ENCODE peak calls at places on chromosomes 3 and 15, in nine cellular contexts. K is GM23248; V is aorta; U is CD4-positive, CD25-positive, alpha-beta regulatory T cell; T is sigmoid colon; E is esophagus muscularis mucosa; Q is endodermal cell; P is right atrium auricular region; I is NT2/D1. J is an unnamed sample. For H3K36me3, the result is how much of the 10 kb centered on the place peaks cover.

GRCh38 chr15:40695469-40695910 is 516 bp downstream of the RAD51 start:
- DNase-seq in K (peak), V (no peak), U (peak), T (no peak), E (no peak), Q (no peak), P (no peak), I (no peak), J (no peak)

GRCh38 chr15:68479406-68479805 is 47.4 kb upstream of the ITGA11 start:
- DNase-seq in K (peak), V (peak), U (no peak), T (peak), E (peak), Q (no peak), P (peak), I (no peak), J (no peak)

GRCh38 chr15:73630796-73631471 is 2.3 kb downstream of the NPTN start:
- DNase-seq in K (peak), V (no peak), U (no peak), T (no peak), E (no peak), Q (no peak), P (no peak), I (no peak), J (no peak)

GRCh38 chr15:81754078-81754477 is 291.7 kb downstream of the MEX3B start:
- DNase-seq in K (no peak), V (no peak), U (no peak), T (no peak), E (no peak), Q (peak), P (no peak), I (no peak), J (no peak)

GRCh38 chr15:26873846-26874245 is 7.0 kb downstream of the GABRA5 start:
- DNase-seq in K (peak), V (no peak), U (no peak), T (no peak), E (peak), Q (no peak), P (no peak), I (no peak), J (no peak)

GRCh38 chr3:42638339-42638842 is 15.1 kb upstream of the ZBTB47 start:
- DNase-seq in K (peak), V (no peak), U (peak), T (no peak), E (no peak), Q (no peak), P (no peak), I (no peak), J (no peak)

GRCh38 chr3:163132111-163132510 is 1635.5 kb downstream of the OTOL1 start:
- DNase-seq in K (no peak), V (no peak), U (no peak), T (no peak), E (no peak), Q (no peak), P (no peak), I (no peak), J (no peak)

GRCh38 chr15:44738340-44738984 is 2.1 kb downstream of the TRIM69 start:
- DNase-seq in K (peak), V (no peak), U (peak), T (no peak), E (no peak), Q (no peak), P (no peak), I (no peak), J (no peak)

GRCh38 chr15:101255066-101255415 is 3.2 kb upstream of the CHSY1 start:
- DNase-seq in K (peak), V (no peak), U (peak), T (no peak), E (no peak), Q (peak), P (no peak), I (no peak), J (no peak)

GRCh38 chr3:117126460-117126859 is 416.9 kb downstream of the TUSC7 start:
- DNase-seq in K (no peak), V (no peak), U (no peak), T (no peak), E (no peak), Q (no peak), P (no peak), I (no peak), J (no peak)

GRCh38 chr3:114155370-114155821 is 23.5 kb downstream of the DRD3 start:
- DNase-seq in K (peak), V (no peak), U (peak), T (no peak), E (peak), Q (peak), P (no peak), I (peak), J (no peak)

GRCh38 chr3:192802957-192803899 is 75.9 kb upstream of the FGF12 start:
- DNase-seq in K (peak), V (no peak), U (peak), T (no peak), E (no peak), Q (no peak), P (no peak), I (peak), J (no peak)

GRCh38 chr15:75750261-75751050 is 37.8 kb upstream of the CSPG4 start:
- DNase-seq in K (no peak), V (peak), U (no peak), T (no peak), E (no peak), Q (peak), P (no peak), I (no peak), J (no peak)

GRCh38 chr15:60423540-60423939 is 25.8 kb upstream of the ANXA2 start:
- DNase-seq in K (peak), V (no peak), U (peak), T (no peak), E (no peak), Q (peak), P (no peak), I (peak), J (no peak)

GRCh38 chr3:126704494-126705214 is 614 bp downstream of the CHCHD6 start:
- DNase-seq in K (peak), V (no peak), U (no peak), T (no peak), E (peak), Q (peak), P (no peak), I (no peak), J (no peak)

GRCh38 chr3:100159564-100160153 is 45.4 kb upstream of the FILIP1L start:
- DNase-seq in K (peak), V (no peak), U (no peak), T (no peak), E (no peak), Q (no peak), P (no peak), I (no peak), J (no peak)

GRCh38 chr15:30992465-30992864 is 1.0 kb upstream of the MTMR10 start:
- DNase-seq in K (peak), V (no peak), U (no peak), T (no peak), E (no peak), Q (no peak), P (no peak), I (no peak), J (no peak)

GRCh38 chr3:24475945-24476344 is 18.7 kb downstream of the THRB start:
- DNase-seq in K (peak), V (no peak), U (no peak), T (no peak), E (no peak), Q (peak), P (no peak), I (no peak), J (no peak)

GRCh38 chr3:15204005-15204404 is 2.0 kb upstream of the CAPN7 start:
- DNase-seq in K (peak), V (no peak), U (no peak), T (peak), E (no peak), Q (no peak), P (no peak), I (no peak), J (no peak)

GRCh38 chr3:14640157-14640562 is 11.4 kb upstream of the CCDC174 start:
- DNase-seq in K (peak), V (no peak), U (no peak), T (no peak), E (no peak), Q (peak), P (no peak), I (no peak), J (no peak)

GRCh38 chr3:64157150-64158035 is 67.9 kb downstream of the PRICKLE2 start:
- DNase-seq in K (no peak), V (no peak), U (no peak), T (no peak), E (no peak), Q (no peak), P (no peak), I (no peak), J (no peak)

GRCh38 chr3:195849322-195850074 is 37.8 kb upstream of the MUC4 start:
- DNase-seq in K (no peak), V (no peak), U (peak), T (no peak), E (no peak), Q (no peak), P (no peak), I (no peak), J (no peak)

GRCh38 chr3:30399394-30400181 is 206.8 kb upstream of the TGFBR2 start:
- DNase-seq in K (no peak), V (no peak), U (no peak), T (no peak), E (no peak), Q (no peak), P (no peak), I (no peak), J (no peak)

GRCh38 chr3:100120022-100120421 is 5.7 kb upstream of the FILIP1L start:
- DNase-seq in K (no peak), V (no peak), U (no peak), T (no peak), E (no peak), Q (no peak), P (no peak), I (no peak), J (no peak)

GRCh38 chr3:156665296-156665695 is 9.1 kb upstream of the TIPARP start:
- DNase-seq in K (peak), V (no peak), U (no peak), T (no peak), E (no peak), Q (no peak), P (no peak), I (no peak), J (no peak)

GRCh38 chr15:70936326-70936725 is 43.7 kb downstream of the LRRC49 start:
- DNase-seq in K (peak), V (no peak), U (no peak), T (no peak), E (no peak), Q (no peak), P (no peak), I (no peak), J (no peak)

GRCh38 chr3:171393032-171393744 is 67.0 kb downstream of the TNIK start:
- DNase-seq in K (no peak), V (no peak), U (no peak), T (no peak), E (no peak), Q (no peak), P (no peak), I (peak), J (no peak)

GRCh38 chr3:181722156-181722555 is 10.4 kb downstream of the SOX2 start:
- DNase-seq in K (no peak), V (no peak), U (no peak), T (no peak), E (no peak), Q (no peak), P (no peak), I (no peak), J (peak)

GRCh38 chr3:142897807-142898206 is 8.9 kb upstream of the PCOLCE2 start:
- DNase-seq in K (no peak), V (no peak), U (no peak), T (no peak), E (no peak), Q (no peak), P (no peak), I (no peak), J (no peak)

GRCh38 chr3:126538316-126538715 is 14.4 kb downstream of the CHST13 start:
- DNase-seq in K (no peak), V (peak), U (no peak), T (peak), E (no peak), Q (no peak), P (no peak), I (no peak), J (no peak)

GRCh38 chr3:94076055-94076454 is 13.2 kb downstream of the NSUN3 start:
- DNase-seq in K (peak), V (no peak), U (no peak), T (no peak), E (no peak), Q (no peak), P (no peak), I (no peak), J (no peak)

GRCh38 chr3:14588713-14589112 is 48.6 kb upstream of the GRIP2 start:
- DNase-seq in K (no peak), V (no peak), U (no peak), T (peak), E (no peak), Q (no peak), P (no peak), I (no peak), J (no peak)

GRCh38 chr15:78873796-78874761 is 1.4 kb downstream of the MORF4L1 start:
- DNase-seq in K (peak), V (peak), U (peak), T (no peak), E (no peak), Q (no peak), P (no peak), I (no peak), J (peak)
- H3K4me3 ChIP-seq in K (peak), V (peak), U (peak), T (peak), E (peak), Q (peak), P (peak), I (peak), J (peak)

GRCh38 chr3:49076116-49076515 is 17.8 kb downstream of the QRICH1 start:
- DNase-seq in K (no peak), V (no peak), U (no peak), T (no peak), E (no peak), Q (no peak), P (no peak), I (no peak), J (no peak)

GRCh38 chr3:49081429-49081828 is 12.4 kb downstream of the QRICH1 start:
- DNase-seq in K (no peak), V (no peak), U (no peak), T (no peak), E (no peak), Q (no peak), P (no peak), I (no peak), J (no peak)

GRCh38 chr3:49076627-49077026 is 17.2 kb downstream of the QRICH1 start:
- DNase-seq in K (no peak), V (no peak), U (no peak), T (no peak), E (no peak), Q (no peak), P (no peak), I (no peak), J (no peak)

GRCh38 chr3:49079270-49079669 is 14.6 kb downstream of the QRICH1 start:
- DNase-seq in K (no peak), V (no peak), U (no peak), T (no peak), E (no peak), Q (no peak), P (no peak), I (no peak), J (no peak)
- H3K36me3 ChIP-seq in K (under half), V (under half), U (under half), T (under half), E (under half), Q (half or more), P (under half), I (half or more), J (under half)

DNA sequence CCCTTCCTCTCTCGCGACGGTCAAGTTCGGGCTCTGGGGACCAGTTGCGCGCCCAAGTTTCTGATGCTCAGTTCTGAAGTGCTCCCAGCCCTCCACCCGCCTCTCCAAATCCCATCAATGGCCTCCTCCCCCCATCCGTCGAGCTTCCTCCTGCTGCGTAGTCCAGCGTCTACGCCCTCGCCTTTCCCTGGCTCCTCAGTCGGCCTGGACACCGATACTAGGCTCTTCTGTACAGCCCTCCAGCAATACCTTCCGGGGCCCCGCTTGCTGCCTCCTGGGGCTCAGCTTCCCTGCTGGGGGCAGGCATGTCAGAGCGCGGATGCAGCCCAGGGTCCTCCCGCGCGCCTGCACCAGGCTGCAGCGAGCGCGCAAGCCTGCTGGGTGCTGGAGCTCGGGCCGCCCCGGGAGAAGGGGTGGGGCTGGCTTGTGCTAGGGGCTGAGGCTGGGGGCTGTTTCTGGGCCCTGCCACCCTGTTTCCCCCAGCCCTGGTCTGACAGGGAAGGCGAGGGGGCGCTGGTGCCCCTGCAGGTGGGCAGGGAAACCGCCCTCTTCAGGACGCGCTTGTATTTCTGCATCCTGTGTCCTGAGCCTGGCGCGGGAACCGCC is 353.3 kb upstream of the SUCLG2 start:
- DNase-seq in K (no peak), V (peak), U (peak), T (no peak), E (no peak), Q (peak), P (no peak), I (no peak), J (no peak)
- H3K4me3 ChIP-seq in K (no peak), V (peak), U (no peak), T (peak), E (peak), Q (peak), P (no peak), I (peak), J (no peak)

GRCh38 chr3:129006864-129007263 is 5.8 kb downstream of the EFCC1 start:
- DNase-seq in K (no peak), V (no peak), U (no peak), T (no peak), E (no peak), Q (no peak), P (no peak), I (no peak), J (no peak)

GRCh38 chr3:129010316-129010956 is 9.3 kb downstream of the EFCC1 start:
- DNase-seq in K (no peak), V (no peak), U (no peak), T (no peak), E (no peak), Q (no peak), P (no peak), I (no peak), J (no peak)

GRCh38 chr3:129005526-129006303 is 4.6 kb downstream of the EFCC1 start:
- DNase-seq in K (peak), V (no peak), U (no peak), T (no peak), E (no peak), Q (no peak), P (no peak), I (no peak), J (no peak)

GRCh38 chr3:129009266-129009665 is 8.2 kb downstream of the EFCC1 start:
- DNase-seq in K (no peak), V (no peak), U (no peak), T (no peak), E (no peak), Q (no peak), P (no peak), I (no peak), J (no peak)

DNA sequence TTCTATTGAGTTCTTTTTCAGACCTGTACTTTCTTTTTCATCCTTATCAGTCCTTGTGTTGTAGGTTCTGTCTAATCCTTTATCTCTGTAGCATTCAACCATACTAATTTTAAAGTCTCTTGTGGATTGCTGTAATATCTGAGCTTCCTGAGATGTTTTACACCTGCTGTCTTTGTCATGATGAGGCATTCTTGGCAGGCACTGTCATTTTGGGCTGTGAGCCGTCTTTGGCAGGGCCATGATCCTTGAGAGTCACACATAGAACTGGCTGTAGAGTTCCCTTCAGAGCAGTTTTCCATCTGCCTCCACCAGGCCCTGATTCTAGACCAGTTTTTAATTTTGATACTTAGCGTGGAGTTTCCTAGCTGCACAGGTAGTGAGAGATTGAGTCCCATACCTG is 6.7 kb downstream of the EFCC1 start:
- DNase-seq in K (no peak), V (no peak), U (no peak), T (peak), E (no peak), Q (no peak), P (no peak), I (no peak), J (no peak)
- H3K36me3 ChIP-seq in K (under half), V (under half), U (under half), T (under half), E (under half), Q (under half), P (under half), I (under half), J (under half)

GRCh38 chr3:11375333-11376076 is 103.3 kb downstream of the ATG7 start:
- DNase-seq in K (peak), V (no peak), U (no peak), T (no peak), E (no peak), Q (no peak), P (no peak), I (no peak), J (no peak)

GRCh38 chr3:11370961-11371360 is 98.8 kb downstream of the ATG7 start:
- DNase-seq in K (no peak), V (no peak), U (no peak), T (no peak), E (no peak), Q (no peak), P (no peak), I (no peak), J (no peak)

GRCh38 chr3:11373235-11373634 is 101.0 kb downstream of the ATG7 start:
- DNase-seq in K (no peak), V (no peak), U (peak), T (no peak), E (no peak), Q (no peak), P (no peak), I (no peak), J (no peak)

GRCh38 chr3:11371758-11372157 is 99.6 kb downstream of the ATG7 start:
- DNase-seq in K (no peak), V (no peak), U (no peak), T (no peak), E (no peak), Q (no peak), P (no peak), I (no peak), J (no peak)

DNA sequence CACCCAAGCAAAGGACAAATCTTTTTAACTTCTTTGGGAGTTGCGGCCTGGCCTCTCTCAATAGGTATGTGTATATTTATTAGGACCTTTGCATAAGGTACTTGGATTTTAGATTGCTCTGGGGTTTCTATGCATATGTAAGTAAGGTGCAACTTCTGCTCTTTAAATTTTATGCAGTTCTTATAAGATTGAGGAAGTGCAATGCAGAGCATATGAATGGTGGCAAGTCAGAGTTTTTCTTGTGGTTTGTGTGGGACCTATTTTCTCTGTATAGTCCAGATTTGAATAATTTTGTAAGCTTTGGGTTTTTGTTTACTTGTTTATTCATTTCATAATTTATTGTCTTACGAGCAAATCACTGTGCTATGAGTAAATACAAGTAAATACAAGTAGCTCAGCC is 101.4 kb downstream of the ATG7 start:
- DNase-seq in K (no peak), V (no peak), U (no peak), T (no peak), E (no peak), Q (no peak), P (no peak), I (no peak), J (no peak)
- H3K4me3 ChIP-seq in K (no peak), V (no peak), U (no peak), T (no peak), E (no peak), Q (no peak), P (no peak), I (no peak), J (no peak)

GRCh38 chr3:44993471-44994205 is 17.6 kb downstream of the EXOSC7 start:
- DNase-seq in K (peak), V (no peak), U (no peak), T (peak), E (no peak), Q (no peak), P (no peak), I (no peak), J (no peak)
- H3K36me3 ChIP-seq in K (under half), V (under half), U (half or more), T (under half), E (under half), Q (half or more), P (under half), I (half or more), J (under half)